ENCODE peak calls at places on chromosomes 7 and 10, in ten cellular contexts. C is WERI-Rb-1; K is activated effector memory CD4-positive, alpha-beta T cell treated with anti-CD3 and anti-CD28 coated beads, Interleukin-2, amount 50 U/mL, for 16 hours; T is IMR-90; M is activated naive CD4-positive, alpha-beta T cell; N is head of caudate nucleus; W is lung microvascular endothelial cell; I is hypothalamus; S is iPS DF 6.9; O is Karpas-422. G is an unnamed sample.

GRCh38 chr7:134016223-134016941 is 110.8 kb upstream of the LRGUK start:
- DNase-seq in N (peak), M (no peak), I (no peak), W (peak), C (peak), S (peak), O (peak), K (no peak), T (peak), G (peak)

GRCh38 chr7:27108390-27109127 is 6.1 kb upstream of the HOXA2 start:
- DNase-seq in C (peak), N (no peak), T (peak), K (no peak), I (no peak), S (no peak), W (peak), M (no peak), O (no peak), G (peak)

GRCh38 chr7:68324621-68325020 is 1273.7 kb upstream of the AUTS2 start:
- DNase-seq in W (no peak), I (no peak), M (no peak), O (no peak), N (no peak), S (no peak), C (no peak), K (no peak), T (no peak), G (no peak)

GRCh38 chr7:29287366-29287765 is 92.8 kb downstream of the CHN2 start:
- DNase-seq in W (no peak), O (no peak), T (peak), S (no peak), M (no peak), I (no peak), C (no peak), N (no peak), K (no peak), G (no peak)

GRCh38 chr7:832292-832967 is at the start of gene SUN1:
- DNase-seq in O (no peak), M (peak), S (no peak), K (peak), W (peak), T (peak), N (no peak), C (no peak), I (no peak), G (no peak)

GRCh38 chr7:82406937-82407336 is 36.6 kb downstream of the CACNA2D1 start:
- DNase-seq in I (no peak), S (no peak), N (no peak), O (no peak), M (no peak), T (peak), K (no peak), C (no peak), W (no peak), G (no peak)

GRCh38 chr10:15735766-15736165 is 16.0 kb upstream of the ITGA8 start:
- DNase-seq in W (no peak), I (no peak), M (no peak), O (no peak), S (no peak), N (no peak), T (no peak), C (no peak), K (no peak), G (no peak)

GRCh38 chr10:22615819-22616499 is 98.4 kb downstream of the PIP4K2A start:
- DNase-seq in M (no peak), N (peak), W (peak), C (no peak), S (no peak), K (peak), I (peak), T (no peak), O (peak), G (no peak)

GRCh38 chr7:17696422-17696821 is 243.9 kb downstream of the SNX13 start:
- DNase-seq in C (no peak), W (no peak), O (no peak), T (peak), I (no peak), M (no peak), K (no peak), N (no peak), S (no peak), G (no peak)

GRCh38 chr10:119980956-119981355 is 88.4 kb downstream of the SEC23IP start:
- DNase-seq in N (no peak), M (no peak), K (no peak), W (no peak), S (no peak), I (no peak), O (no peak), C (no peak), T (no peak), G (no peak)

GRCh38 chr10:132507956-132508490 is 29.6 kb upstream of the INPP5A start:
- DNase-seq in O (no peak), T (no peak), I (no peak), W (no peak), K (peak), C (no peak), M (no peak), N (no peak), S (no peak), G (no peak)

GRCh38 chr10:43845121-43845520 is 196.4 kb upstream of the ZNF32 start:
- DNase-seq in C (no peak), M (no peak), K (no peak), I (no peak), T (no peak), N (no peak), S (no peak), O (no peak), W (no peak), G (no peak)

GRCh38 chr10:67705921-67706320 is 9.9 kb upstream of the CTNNA3 start:
- DNase-seq in T (no peak), I (no peak), N (no peak), W (no peak), C (no peak), K (no peak), S (no peak), M (no peak), O (no peak), G (no peak)

GRCh38 chr10:49741108-49741995 is 20.8 kb downstream of the OGDHL start:
- DNase-seq in K (no peak), I (no peak), T (no peak), W (no peak), C (no peak), O (no peak), N (no peak), M (no peak), S (no peak), G (no peak)

GRCh38 chr7:151080091-151080521 is 503 bp downstream of the FASTK start:
- DNase-seq in O (peak), I (no peak), M (no peak), T (no peak), N (no peak), K (no peak), C (peak), S (no peak), W (peak), G (no peak)

G was measured in progenitor cell of endocrine pancreas.